ENCODE peak calls at places on chromosomes 1 and 21, in five cellular contexts. U is lung, B is IMR-90, T is ovary, Q is Caco-2. H is an unnamed sample. For H3K9me3, the result is how much of the 10 kb centered on the place peaks cover.

GRCh38 chr1:229065613-229066012 is 205.3 kb upstream of the RAB4A start:
- DNase-seq in T (no peak), U (no peak), B (no peak), Q (no peak), H (no peak)

GRCh38 chr21:26159869-26160268 is 10.7 kb downstream of the APP start:
- DNase-seq in Q (no peak), U (no peak), B (peak), T (no peak), H (no peak)

GRCh38 chr1:5371270-5371669 is 621.0 kb downstream of the NPHP4 start:
- DNase-seq in U (no peak), B (no peak), Q (no peak), T (no peak), H (no peak)

GRCh38 chr1:21299780-21300395 is 9.6 kb upstream of the ECE1 start:
- DNase-seq in B (no peak), U (no peak), T (no peak), Q (no peak), H (no peak)

GRCh38 chr1:98906361-98906760 is 98.3 kb downstream of the PLPPR5 start:
- DNase-seq in T (no peak), U (no peak), B (no peak), Q (no peak), H (no peak)

GRCh38 chr1:230210979-230211336 is 143.9 kb downstream of the GALNT2 start:
- DNase-seq in U (no peak), Q (no peak), T (no peak), B (no peak), H (no peak)

GRCh38 chr1:91502882-91503184 is 2.2 kb downstream of the CDC7 start:
- DNase-seq in B (peak), Q (no peak), T (no peak), U (no peak), H (no peak)

GRCh38 chr21:43985690-43986251 is 26.3 kb upstream of the TRAPPC10 start:
- DNase-seq in Q (no peak), T (no peak), B (no peak), U (no peak), H (no peak)

GRCh38 chr1:193462629-193463320 is 276.4 kb upstream of the B3GALT2 start:
- DNase-seq in Q (no peak), B (peak), T (no peak), U (no peak), H (no peak)

GRCh38 chr1:36603461-36603860 is 120.7 kb upstream of the CSF3R start:
- DNase-seq in T (no peak), B (no peak), Q (no peak), U (no peak), H (no peak)

GRCh38 chr1:209911746-209912145 is 26.3 kb upstream of the SYT14 start:
- DNase-seq in Q (no peak), U (no peak), T (no peak), B (no peak), H (no peak)

GRCh38 chr1:175268720-175269119 is 76.1 kb upstream of the KIAA0040 start:
- DNase-seq in T (no peak), Q (peak), U (no peak), B (no peak), H (no peak)

GRCh38 chr1:20426923-20427322 is 59.1 kb downstream of the CAMK2N1 start:
- DNase-seq in U (no peak), Q (no peak), T (no peak), B (peak), H (no peak)

GRCh38 chr1:232980336-232980978 is 30.0 kb downstream of the NTPCR start:
- DNase-seq in Q (no peak), T (no peak), B (peak), U (no peak), H (no peak)

GRCh38 chr1:184900507-184900906 is 73.8 kb downstream of the NIBAN1 start:
- DNase-seq in Q (no peak), B (no peak), U (no peak), T (no peak), H (no peak)
- H3K9me3 ChIP-seq in Q (under half), B (under half), U (under half), T (under half), H (under half)

GRCh38 chr1:3405974-3406867 is 48.2 kb upstream of the ARHGEF16 start:
- DNase-seq in U (no peak), T (no peak), B (no peak), Q (no peak), H (no peak)

GRCh38 chr1:3408751-3409266 is 45.7 kb upstream of the ARHGEF16 start:
- DNase-seq in U (no peak), T (no peak), Q (no peak), B (no peak), H (no peak)

GRCh38 chr1:3405491-3405890 is 49.0 kb upstream of the ARHGEF16 start:
- DNase-seq in Q (no peak), B (no peak), U (no peak), T (no peak), H (no peak)

GRCh38 chr1:3404801-3405200 is 49.7 kb upstream of the ARHGEF16 start:
- DNase-seq in Q (no peak), U (no peak), B (no peak), T (no peak), H (no peak)

GRCh38 chr1:3407021-3407420 is 47.4 kb upstream of the ARHGEF16 start:
- DNase-seq in U (no peak), B (no peak), T (no peak), Q (no peak), H (no peak)
- H3K9me3 ChIP-seq in U (under half), B (under half), T (under half), Q (under half), H (under half)

DNA sequence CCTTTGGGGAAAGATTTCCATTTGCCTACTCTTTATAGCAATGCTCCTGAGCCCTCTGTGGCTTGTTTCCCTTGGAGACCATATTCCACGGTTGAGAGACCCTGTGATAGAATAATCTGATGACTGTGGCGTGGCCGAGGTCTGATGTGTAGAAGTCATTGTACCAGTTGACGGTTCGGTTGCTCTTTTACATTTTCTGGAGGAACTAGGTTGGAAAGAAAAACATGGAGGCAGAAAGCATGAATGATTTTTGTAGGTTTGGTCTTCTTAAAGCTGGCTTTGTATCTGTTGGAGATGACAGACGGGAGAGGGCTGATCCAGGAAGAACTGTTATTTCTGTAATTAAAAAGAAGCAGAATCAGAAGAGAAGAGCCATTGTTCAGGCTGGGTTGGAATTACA is 305.8 kb upstream of the NRIP1 start:
- DNase-seq in T (no peak), U (no peak), B (no peak), Q (no peak), H (no peak)
- H3K9me3 ChIP-seq in T (under half), U (under half), B (under half), Q (under half), H (under half)

GRCh38 chr1:125080077-125080476 is 3895.3 kb downstream of the SRGAP2C start:
- DNase-seq in U (no peak), Q (no peak), B (no peak), T (no peak), H (no peak)
- H3K9me3 ChIP-seq in U (under half), Q (under half), B (under half), T (under half), H (under half)

DNA sequence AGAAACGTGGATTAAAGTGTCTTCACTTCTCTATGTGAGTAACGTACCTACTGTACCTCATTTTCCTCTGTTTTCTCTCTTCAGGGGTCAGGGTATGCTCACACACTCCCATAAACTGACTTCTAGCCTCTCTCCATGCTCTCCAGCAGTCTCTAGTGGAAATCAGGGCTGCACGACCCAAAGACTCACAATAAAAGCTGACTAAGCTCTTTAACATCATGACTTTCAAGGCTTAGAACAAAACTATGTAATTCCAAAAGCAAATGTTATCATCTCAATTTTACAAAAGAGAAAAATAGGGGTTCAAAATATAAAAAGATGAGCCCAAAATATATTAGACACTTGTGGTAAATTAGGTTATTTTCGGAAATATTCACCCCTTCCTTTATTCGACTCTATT is 62.5 kb upstream of the KRTAP11-1 start:
- DNase-seq in U (no peak), B (no peak), Q (no peak), T (no peak), H (no peak)
- H3K9me3 ChIP-seq in U (under half), B (under half), Q (under half), T (under half), H (under half)

GRCh38 chr1:237857455-237857854 is 33.3 kb downstream of the ZP4 start:
- DNase-seq in T (no peak), Q (no peak), B (no peak), U (no peak), H (no peak)
- H3K9me3 ChIP-seq in T (under half), Q (under half), B (under half), U (under half), H (under half)

GRCh38 chr21:9730866-9731265 is 790.5 kb upstream of the TPTE start:
- DNase-seq in T (no peak), Q (no peak), U (peak), B (no peak), H (no peak)
- H3K9me3 ChIP-seq in T (under half), Q (under half), U (under half), B (under half), H (under half)

GRCh38 chr1:227666286-227666685 is 68.8 kb downstream of the JMJD4 start:
- DNase-seq in B (no peak), T (no peak), U (no peak), Q (no peak), H (no peak)
- H3K9me3 ChIP-seq in B (half or more), T (under half), U (half or more), Q (under half), H (under half)

GRCh38 chr21:45788635-45789506 is 145.3 kb downstream of the PCBP3 start:
- DNase-seq in U (no peak), B (peak), T (no peak), Q (no peak), H (no peak)
- H3K9me3 ChIP-seq in U (under half), B (under half), T (under half), Q (under half), H (under half)

DNA sequence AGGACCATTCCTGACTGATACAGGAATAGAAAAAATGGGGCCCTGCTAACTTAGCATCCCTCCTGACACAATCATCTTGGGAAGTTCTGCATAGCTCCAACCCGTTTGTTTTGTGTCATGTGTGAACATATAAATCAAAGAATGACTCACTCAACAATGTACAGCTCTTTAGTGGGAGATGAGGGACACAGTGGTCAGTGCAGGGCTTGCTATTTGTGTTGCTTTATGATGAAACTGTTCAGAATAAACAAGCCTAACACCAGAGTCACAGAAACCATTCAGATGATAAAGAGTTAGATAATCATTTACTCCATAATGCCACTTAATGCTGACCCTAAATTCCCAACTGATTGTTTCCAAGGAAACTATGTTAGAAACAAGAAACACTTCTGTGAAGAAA is 154.2 kb upstream of the ZNHIT6 start:
- DNase-seq in B (peak), T (no peak), Q (no peak), U (no peak), H (no peak)
- H3K9me3 ChIP-seq in B (under half), T (under half), Q (under half), U (under half), H (under half)

H was measured in pancreas.